ENCODE peak calls at places on chromosomes 12 and 14, in seven cellular contexts. J is K562, Y is H1, M is SK-N-SH, W is HCT116, R is HepG2, A is GM12878. H is an unnamed sample.

GRCh38 chr12:69105101-69105613 is 134.2 kb upstream of the CPSF6 start:
- DNase-seq in J (no peak), Y (no peak), M (no peak), W (no peak), R (no peak), A (no peak), H (no peak)

GRCh38 chr14:64795211-64795610 is 84.5 kb downstream of the SPTB start:
- DNase-seq in J (no peak), Y (no peak), M (no peak), W (no peak), R (no peak), A (no peak), H (no peak)

GRCh38 chr14:40129162-40129561 is 696.9 kb upstream of the FBXO33 start:
- DNase-seq in J (no peak), Y (no peak), M (no peak), W (no peak), R (no peak), A (no peak), H (no peak)

GRCh38 chr14:92496458-92496857 is 17.1 kb upstream of the RIN3 start:
- DNase-seq in J (no peak), Y (no peak), M (no peak), W (no peak), R (no peak), A (no peak), H (no peak)

GRCh38 chr14:80602931-80603330 is 338.6 kb downstream of the CEP128 start:
- DNase-seq in J (no peak), Y (no peak), M (peak), W (no peak), R (no peak), A (no peak), H (no peak)

GRCh38 chr14:57747036-57747435 is 118.9 kb downstream of the SLC35F4 start:
- DNase-seq in J (no peak), Y (no peak), M (no peak), W (peak), R (no peak), A (no peak), H (no peak)

GRCh38 chr12:92696240-92696639 is 6.5 kb upstream of the PLEKHG7 start:
- DNase-seq in J (no peak), Y (no peak), M (no peak), W (no peak), R (no peak), A (no peak), H (no peak)

GRCh38 chr12:68236421-68237059 is 10.9 kb upstream of the IL26 start:
- DNase-seq in J (peak), Y (no peak), M (no peak), W (no peak), R (peak), A (peak), H (no peak)

GRCh38 chr12:117067016-117067415 is 32.2 kb downstream of the TESC start:
- DNase-seq in J (no peak), Y (no peak), M (no peak), W (no peak), R (no peak), A (no peak), H (no peak)

GRCh38 chr14:51996148-51996746 is 6.9 kb downstream of the RTRAF start:
- DNase-seq in J (no peak), Y (no peak), M (no peak), W (no peak), R (no peak), A (no peak), H (peak)

GRCh38 chr14:92252291-92252690 is 70.7 kb upstream of the SLC24A4 start:
- DNase-seq in J (no peak), Y (no peak), M (no peak), W (no peak), R (no peak), A (no peak), H (no peak)

GRCh38 chr14:84527706-84528105 is 1002.2 kb upstream of the FLRT2 start:
- DNase-seq in J (no peak), Y (no peak), M (no peak), W (no peak), R (no peak), A (no peak), H (no peak)

GRCh38 chr14:34297786-34298520 is 164.1 kb downstream of the SPTSSA start:
- DNase-seq in J (no peak), Y (no peak), M (no peak), W (no peak), R (peak), A (no peak), H (peak)

GRCh38 chr12:88516811-88517210 is 63.5 kb downstream of the KITLG start:
- DNase-seq in J (no peak), Y (no peak), M (no peak), W (no peak), R (no peak), A (no peak), H (no peak)

GRCh38 chr14:33786091-33786825 is 164.6 kb downstream of the EGLN3 start:
- DNase-seq in J (no peak), Y (no peak), M (no peak), W (no peak), R (no peak), A (no peak), H (no peak)

GRCh38 chr14:100673085-100673806 is 53.4 kb upstream of the DLK1 start:
- DNase-seq in J (peak), Y (peak), M (peak), W (no peak), R (peak), A (no peak), H (peak)

GRCh38 chr14:63361790-63362189 is 43.1 kb upstream of the GPHB5 start:
- DNase-seq in J (no peak), Y (no peak), M (no peak), W (no peak), R (no peak), A (no peak), H (peak)

GRCh38 chr12:292186-292585 is 29.6 kb upstream of the SLC6A13 start:
- DNase-seq in J (no peak), Y (no peak), M (no peak), W (no peak), R (no peak), A (no peak), H (no peak)

GRCh38 chr12:131076277-131076676 is 122.6 kb downstream of the ADGRD1 start:
- DNase-seq in J (no peak), Y (no peak), M (no peak), W (no peak), R (no peak), A (no peak), H (no peak)

GRCh38 chr14:51533160-51533559 is 118.5 kb upstream of the FRMD6 start:
- DNase-seq in J (no peak), Y (no peak), M (no peak), W (no peak), R (no peak), A (no peak), H (no peak)

GRCh38 chr14:77322209-77322902 is 1.5 kb downstream of the GSTZ1 start:
- DNase-seq in J (no peak), Y (no peak), M (no peak), W (no peak), R (no peak), A (no peak), H (no peak)

GRCh38 chr12:111529424-111530368 is 69.4 kb downstream of the ATXN2 start:
- DNase-seq in J (peak), Y (peak), M (peak), W (peak), R (peak), A (peak), H (peak)

GRCh38 chr14:81831128-81831815 is 297.6 kb upstream of the SEL1L start:
- DNase-seq in J (no peak), Y (no peak), M (no peak), W (no peak), R (no peak), A (no peak), H (no peak)

GRCh38 chr14:100645986-100646314 is 58.7 kb upstream of the BEGAIN start:
- DNase-seq in J (no peak), Y (no peak), M (no peak), W (no peak), R (no peak), A (no peak), H (no peak)

GRCh38 chr12:78898416-78898815 is 33.8 kb downstream of the SYT1 start:
- DNase-seq in J (no peak), Y (no peak), M (peak), W (no peak), R (no peak), A (no peak), H (peak)

GRCh38 chr12:21483531-21483930 is 17.9 kb downstream of the RECQL start:
- DNase-seq in J (no peak), Y (no peak), M (no peak), W (no peak), R (no peak), A (no peak), H (no peak)

GRCh38 chr14:30214456-30215090 is 286.9 kb upstream of the PRKD1 start:
- DNase-seq in J (peak), Y (no peak), M (peak), W (peak), R (peak), A (peak), H (peak)

GRCh38 chr12:113333877-113334785 is 778 bp downstream of the SLC8B1 start:
- DNase-seq in J (no peak), Y (no peak), M (no peak), W (no peak), R (no peak), A (no peak), H (no peak)

GRCh38 chr12:5573390-5573789 is 141.5 kb downstream of the NTF3 start:
- DNase-seq in J (no peak), Y (no peak), M (no peak), W (no peak), R (no peak), A (no peak), H (no peak)

GRCh38 chr14:69288001-69288771 is 28.2 kb downstream of the GALNT16 start:
- DNase-seq in J (peak), Y (no peak), M (peak), W (no peak), R (peak), A (no peak), H (peak)

DNA sequence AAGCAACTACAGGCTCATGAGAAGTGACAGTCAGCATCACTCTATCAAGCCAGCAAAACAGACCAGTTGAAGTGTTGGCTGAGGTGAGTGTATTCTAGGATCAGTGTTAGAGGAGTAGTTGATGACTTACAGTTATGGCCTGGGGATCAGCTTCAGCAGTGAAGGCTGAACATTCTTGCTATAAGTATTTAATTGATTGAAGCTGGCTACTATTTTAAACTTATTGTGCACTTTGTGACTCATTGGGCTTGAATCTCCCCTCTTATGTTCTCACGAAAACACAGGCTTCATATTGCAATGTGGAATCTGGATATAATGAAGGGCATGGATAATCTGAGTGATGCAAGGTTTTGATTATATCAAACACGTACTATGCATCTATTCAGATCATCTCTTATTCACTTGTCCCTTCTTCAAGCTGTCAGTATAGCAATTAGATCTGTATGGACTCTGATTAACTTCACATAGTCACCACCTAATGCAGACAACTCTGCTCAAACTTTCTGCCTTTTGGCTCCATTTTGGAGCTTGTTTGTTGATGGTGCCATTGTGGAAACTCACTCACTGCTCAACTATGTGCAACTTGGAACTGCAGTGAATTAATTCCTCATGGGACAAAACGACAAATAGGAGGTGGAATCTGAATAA is 309.2 kb downstream of the SLC16A7 start:
- DNase-seq in J (no peak), Y (no peak), M (no peak), W (no peak), R (no peak), A (no peak), H (no peak)
- TF ChIP-seq JUND in J (no peak), Y (no peak), M (no peak), W (no peak), R (no peak), A (no peak), H (no peak)

GRCh38 chr14:55129086-55129427 is at the start of gene LGALS3:
- DNase-seq in J (peak), Y (no peak), M (peak), W (no peak), R (no peak), A (no peak), H (peak)
- TF ChIP-seq JUND in J (no peak), Y (no peak), M (no peak), W (no peak), R (no peak), A (no peak), H (no peak)

DNA sequence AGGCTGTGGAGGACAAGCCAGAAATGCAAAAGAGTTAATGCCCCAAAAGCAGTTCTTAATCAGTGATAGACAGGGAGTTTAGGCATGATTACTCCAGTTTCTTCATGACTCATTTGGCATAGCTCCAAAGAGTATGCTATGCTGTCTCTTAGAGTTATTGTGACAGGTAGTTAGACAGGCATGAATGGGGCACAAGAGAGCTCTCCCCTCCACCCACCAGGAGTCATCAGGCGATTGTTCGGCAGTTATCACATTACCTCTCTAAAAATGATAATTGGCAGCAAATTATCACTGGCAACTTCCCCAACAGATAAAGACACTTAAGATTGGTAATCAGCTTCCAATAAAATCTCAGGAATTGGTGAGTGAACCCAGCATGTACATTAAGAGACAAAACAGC is 320.1 kb downstream of the DAD1 start:
- DNase-seq in J (no peak), Y (no peak), M (no peak), W (no peak), R (no peak), A (no peak), H (no peak)
- TF ChIP-seq JUND in J (no peak), Y (no peak), M (no peak), W (no peak), R (no peak), A (no peak), H (no peak)

GRCh38 chr12:91179315-91179714 is 3.3 kb downstream of the DCN start:
- DNase-seq in J (no peak), Y (no peak), M (no peak), W (no peak), R (no peak), A (no peak), H (no peak)

GRCh38 chr12:91180162-91180561 is 2.5 kb downstream of the DCN start:
- DNase-seq in J (no peak), Y (no peak), M (no peak), W (no peak), R (no peak), A (no peak), H (no peak)

GRCh38 chr12:91177380-91177779 is 5.2 kb downstream of the DCN start:
- DNase-seq in J (no peak), Y (no peak), M (no peak), W (no peak), R (no peak), A (no peak), H (no peak)

GRCh38 chr12:91178139-91178561 is 4.5 kb downstream of the DCN start:
- DNase-seq in J (no peak), Y (no peak), M (no peak), W (no peak), R (peak), A (no peak), H (peak)

GRCh38 chr12:91178801-91179200 is 3.8 kb downstream of the DCN start:
- DNase-seq in J (no peak), Y (no peak), M (no peak), W (no peak), R (no peak), A (no peak), H (no peak)
- TF ChIP-seq JUND in J (no peak), Y (no peak), M (no peak), W (no peak), R (no peak), A (no peak), H (no peak)

DNA sequence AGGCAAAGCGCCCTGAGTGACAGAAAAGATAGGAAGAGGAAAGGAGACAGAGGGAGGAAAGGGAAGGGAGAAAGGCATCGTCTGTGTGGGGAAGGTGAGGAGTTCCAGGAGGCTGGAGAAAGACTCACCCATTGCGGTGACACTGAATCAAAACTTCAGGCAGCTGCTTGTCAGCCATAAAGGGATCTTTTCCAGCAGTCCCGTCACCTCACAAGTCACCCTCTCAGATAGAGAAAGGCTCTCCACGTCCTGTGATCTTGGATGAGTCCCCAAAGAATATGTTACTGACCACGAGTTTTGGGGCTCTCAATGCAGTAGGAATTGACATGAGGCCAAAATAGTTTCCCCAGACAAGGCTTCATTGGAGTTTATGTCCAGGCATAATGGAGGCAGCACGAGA is 9.8 kb upstream of the GMFB start:
- DNase-seq in J (no peak), Y (no peak), M (no peak), W (no peak), R (no peak), A (no peak), H (no peak)
- TF ChIP-seq JUND in J (no peak), Y (no peak), M (no peak), W (no peak), R (no peak), A (no peak), H (no peak)

GRCh38 chr14:105255021-105255507 is 6.7 kb downstream of the BTBD6 start:
- DNase-seq in J (no peak), Y (no peak), M (no peak), W (no peak), R (no peak), A (no peak), H (no peak)

GRCh38 chr14:105250986-105251385 is 2.7 kb downstream of the BTBD6 start:
- DNase-seq in J (no peak), Y (no peak), M (no peak), W (no peak), R (no peak), A (no peak), H (no peak)

GRCh38 chr14:105252552-105253328 is 4.4 kb downstream of the BTBD6 start:
- DNase-seq in J (no peak), Y (no peak), M (no peak), W (no peak), R (no peak), A (no peak), H (no peak)

GRCh38 chr14:105251920-105252319 is 3.6 kb downstream of the BTBD6 start:
- DNase-seq in J (no peak), Y (no peak), M (no peak), W (no peak), R (no peak), A (no peak), H (no peak)

DNA sequence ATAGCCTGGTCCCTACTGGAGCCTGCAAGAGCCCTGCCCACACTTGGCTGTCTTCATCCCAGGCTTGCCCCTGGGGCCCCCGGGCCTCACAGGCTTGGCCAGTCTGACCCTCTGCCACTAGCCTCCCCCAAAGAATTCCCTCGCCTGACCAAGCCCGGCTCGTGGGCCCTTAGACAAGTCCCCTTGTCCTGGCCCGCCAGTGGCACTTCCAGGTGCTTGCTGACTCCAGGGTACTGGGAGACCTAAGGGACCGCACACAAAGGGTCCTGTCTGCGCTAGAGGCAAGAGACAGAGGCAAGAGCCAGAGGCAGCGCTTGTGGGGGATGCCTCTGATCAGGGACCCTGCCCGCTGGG is 5.0 kb downstream of the BTBD6 start:
- DNase-seq in J (no peak), Y (no peak), M (no peak), W (no peak), R (no peak), A (no peak), H (no peak)
- TF ChIP-seq JUND in J (no peak), Y (no peak), M (no peak), W (no peak), R (no peak), A (no peak), H (no peak)

GRCh38 chr12:33828326-33828725 is 194.0 kb upstream of the ALG10 start:
- DNase-seq in J (no peak), Y (no peak), M (no peak), W (no peak), R (no peak), A (no peak), H (no peak)
- TF ChIP-seq JUND in J (no peak), Y (no peak), M (no peak), W (no peak), R (no peak), A (no peak), H (no peak)

H was measured in T47D.